ENCODE peak calls at places on chromosomes 2 and 18, in four cellular contexts. C, Z, P and R are unnamed samples.

GRCh38 chr18:61655630-61656029 is 237.2 kb downstream of the RNF152 start:
- DNase-seq in C (no peak), Z (no peak), P (no peak), R (no peak)

GRCh38 chr2:8133331-8133730 is 548.5 kb upstream of the ID2 start:
- DNase-seq in C (no peak), Z (no peak), P (no peak), R (no peak)

GRCh38 chr2:24164416-24164973 is 10.4 kb upstream of the FAM228A start:
- DNase-seq in C (no peak), Z (no peak), P (no peak), R (peak; percentile 80)

GRCh38 chr18:52216686-52217085 is 123.3 kb upstream of the DCC start:
- DNase-seq in C (no peak), Z (no peak), P (no peak), R (no peak)

GRCh38 chr2:32632089-32632488 is 4.2 kb downstream of the TTC27 start:
- DNase-seq in C (peak; percentile 59), Z (no peak), P (no peak), R (no peak)

GRCh38 chr18:32095156-32095555 is 3.5 kb downstream of the RNF138 start:
- DNase-seq in C (no peak), Z (no peak), P (no peak), R (no peak)

GRCh38 chr2:119106301-119106897 is 52.2 kb downstream of the C1QL2 start:
- DNase-seq in C (peak; percentile 27), Z (no peak), P (no peak), R (no peak)

GRCh38 chr18:51385270-51385669 is 187.8 kb upstream of the MEX3C start:
- DNase-seq in C (no peak), Z (no peak), P (no peak), R (no peak)

GRCh38 chr2:160876029-160876428 is 284.2 kb upstream of the TANK start:
- DNase-seq in C (peak; percentile 21), Z (no peak), P (no peak), R (peak; percentile 36)

GRCh38 chr18:44754567-44754966 is 73.9 kb downstream of the SETBP1 start:
- DNase-seq in C (no peak), Z (no peak), P (no peak), R (no peak)

GRCh38 chr2:133991606-133992168 is 262.2 kb upstream of the MGAT5 start:
- DNase-seq in C (no peak), Z (no peak), P (no peak), R (no peak)

GRCh38 chr2:64606495-64607363 is 47.0 kb downstream of the SERTAD2 start:
- DNase-seq in C (peak; percentile 57), Z (peak; percentile 86), P (peak; percentile 73), R (no peak)

GRCh38 chr2:27191107-27191829 is 20.6 kb upstream of the ATRAID start:
- DNase-seq in C (peak; percentile 38), Z (no peak), P (peak; percentile 21), R (peak; percentile 69)

GRCh38 chr2:10135296-10136089 is 13.0 kb downstream of the RRM2 start:
- DNase-seq in C (peak; percentile 57), Z (no peak), P (no peak), R (peak; percentile 50)

GRCh38 chr18:48541026-48541746 is 2.4 kb downstream of the CTIF start:
- DNase-seq in C (peak; percentile 80), Z (peak; percentile 77), P (peak; percentile 66), R (peak; percentile 70)

GRCh38 chr2:178280261-178280852 is 86.0 kb downstream of the OSBPL6 start:
- DNase-seq in C (peak; percentile 41), Z (no peak), P (peak; percentile 39), R (peak; percentile 26)

GRCh38 chr2:188326669-188327301 is 35.1 kb downstream of the GULP1 start:
- DNase-seq in C (no peak), Z (no peak), P (no peak), R (peak; percentile 39)

GRCh38 chr2:162196611-162197010 is 44.6 kb upstream of the GCG start:
- DNase-seq in C (peak; percentile 53), Z (no peak), P (no peak), R (no peak)

GRCh38 chr2:241603686-241604085 is 33.3 kb downstream of the THAP4 start:
- DNase-seq in C (no peak), Z (no peak), P (no peak), R (no peak)

GRCh38 chr2:229387815-229388214 is 116.7 kb upstream of the PID1 start:
- DNase-seq in C (no peak), Z (no peak), P (no peak), R (no peak)

GRCh38 chr2:238135601-238136150 is 2.8 kb upstream of the KLHL30 start:
- DNase-seq in C (no peak), Z (no peak), P (no peak), R (no peak)

GRCh38 chr2:42830922-42831574 is 38.7 kb upstream of the HAAO start:
- DNase-seq in C (no peak), Z (no peak), P (no peak), R (no peak)

GRCh38 chr2:203361922-203362321 is 33.7 kb downstream of the ABI2 start:
- DNase-seq in C (no peak), Z (no peak), P (no peak), R (no peak)

GRCh38 chr18:47969851-47970250 is 39.4 kb upstream of the SMAD2 start:
- DNase-seq in C (peak; percentile 5), Z (no peak), P (no peak), R (no peak)

GRCh38 chr18:11004294-11004693 is 145.1 kb downstream of the PIEZO2 start:
- DNase-seq in C (no peak), Z (no peak), P (no peak), R (no peak)

GRCh38 chr2:212914392-212914791 is 237.0 kb downstream of the IKZF2 start:
- DNase-seq in C (no peak), Z (no peak), P (no peak), R (no peak)

GRCh38 chr18:76697441-76697901 is 124.9 kb upstream of the ZNF236 start:
- DNase-seq in C (no peak), Z (peak; percentile 43), P (no peak), R (no peak)

GRCh38 chr2:177149155-177149503 is 63.5 kb upstream of the HNRNPA3 start:
- DNase-seq in C (no peak), Z (no peak), P (no peak), R (no peak)

GRCh38 chr2:168171069-168171762 is 76.2 kb downstream of the STK39 start:
- DNase-seq in C (no peak), Z (no peak), P (no peak), R (no peak)
- H3K4me1 ChIP-seq in C (peaks cover 16% of the 10 kb centered on the region), Z (peaks cover 35% of the 10 kb centered on the region), P (no peaks in the 10 kb centered on the region), R (no peaks in the 10 kb centered on the region)

DNA sequence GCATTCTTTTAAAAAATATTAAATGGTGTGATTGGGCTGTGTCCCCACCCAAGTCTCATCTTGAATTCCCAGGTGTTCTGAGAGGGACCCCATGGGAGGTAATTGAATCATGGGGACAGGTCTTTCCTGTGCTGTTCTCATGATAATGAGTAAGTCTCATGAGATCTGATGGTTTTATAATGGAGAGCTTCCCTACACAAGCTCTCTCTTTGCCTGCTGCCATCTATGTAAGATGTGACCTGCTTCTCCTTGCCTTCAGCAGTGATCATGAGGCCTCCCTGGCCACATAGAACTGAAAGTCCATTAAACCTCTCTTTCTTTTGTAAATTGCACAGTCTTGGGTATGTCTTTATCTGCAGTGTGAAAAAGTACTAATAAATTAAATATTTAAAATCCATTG is 10.3 kb downstream of the PPM1B start:
- DNase-seq in C (no peak), Z (no peak), P (no peak), R (no peak)
- H3K4me1 ChIP-seq in C (no peaks in the 10 kb centered on the region), Z (peaks cover 21% of the 10 kb centered on the region), P (no peaks in the 10 kb centered on the region), R (no peaks in the 10 kb centered on the region)

GRCh38 chr2:150138587-150138986 is 348.9 kb downstream of the RND3 start:
- DNase-seq in C (no peak), Z (no peak), P (no peak), R (no peak)
- H3K4me1 ChIP-seq in C (peaks cover 45% of the 10 kb centered on the region), Z (no peaks in the 10 kb centered on the region), P (no peaks in the 10 kb centered on the region), R (no peaks in the 10 kb centered on the region)

DNA sequence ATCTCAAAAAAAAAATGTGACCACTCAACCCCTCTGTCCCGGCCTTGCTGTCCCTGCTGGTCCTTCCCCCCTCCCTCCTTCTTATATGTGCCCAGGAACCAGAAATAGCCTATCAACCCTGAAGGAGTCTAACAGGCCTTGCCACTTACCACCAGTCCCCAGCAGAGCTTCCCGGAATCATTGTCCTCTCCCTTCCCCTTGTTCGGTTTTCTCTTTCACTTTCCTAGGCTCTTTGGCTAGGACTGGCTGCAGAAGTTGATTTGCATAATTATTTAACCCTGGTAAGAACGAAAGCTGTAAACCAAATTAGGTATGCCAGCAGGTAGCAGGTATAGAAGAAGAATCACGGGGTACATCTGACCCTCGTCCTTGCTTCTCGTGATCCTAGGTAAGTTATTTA is 72.6 kb upstream of the ZNF532 start:
- DNase-seq in C (no peak), Z (no peak), P (no peak), R (no peak)
- H3K4me1 ChIP-seq in C (peaks cover 20% of the 10 kb centered on the region), Z (peaks cover 27% of the 10 kb centered on the region), P (peaks cover 28% of the 10 kb centered on the region), R (no peaks in the 10 kb centered on the region)

DNA sequence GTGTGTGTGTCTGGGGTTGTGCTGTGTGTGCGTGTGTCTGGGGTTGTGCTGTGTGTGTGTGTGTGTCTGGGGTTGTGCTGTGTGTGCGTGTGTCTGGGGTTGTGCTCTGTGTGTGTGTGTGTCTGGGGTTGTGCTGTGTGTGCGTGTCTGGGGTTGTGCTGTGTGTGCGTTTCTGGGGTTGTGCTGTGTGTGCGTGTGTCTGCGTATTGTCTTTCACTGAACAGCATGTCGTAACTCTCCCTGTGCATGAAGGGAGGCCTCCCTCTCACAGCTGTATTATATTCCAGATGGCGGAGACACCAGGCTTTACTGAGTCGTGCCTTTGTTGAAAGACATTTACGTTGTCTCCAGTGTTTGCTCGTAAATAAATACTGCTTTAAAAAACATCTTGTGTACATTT is 5.9 kb downstream of the ACKR3 start:
- DNase-seq in C (no peak), Z (no peak), P (no peak), R (no peak)
- H3K4me1 ChIP-seq in C (no peaks in the 10 kb centered on the region), Z (peaks cover 81% of the 10 kb centered on the region), P (no peaks in the 10 kb centered on the region), R (no peaks in the 10 kb centered on the region)

DNA sequence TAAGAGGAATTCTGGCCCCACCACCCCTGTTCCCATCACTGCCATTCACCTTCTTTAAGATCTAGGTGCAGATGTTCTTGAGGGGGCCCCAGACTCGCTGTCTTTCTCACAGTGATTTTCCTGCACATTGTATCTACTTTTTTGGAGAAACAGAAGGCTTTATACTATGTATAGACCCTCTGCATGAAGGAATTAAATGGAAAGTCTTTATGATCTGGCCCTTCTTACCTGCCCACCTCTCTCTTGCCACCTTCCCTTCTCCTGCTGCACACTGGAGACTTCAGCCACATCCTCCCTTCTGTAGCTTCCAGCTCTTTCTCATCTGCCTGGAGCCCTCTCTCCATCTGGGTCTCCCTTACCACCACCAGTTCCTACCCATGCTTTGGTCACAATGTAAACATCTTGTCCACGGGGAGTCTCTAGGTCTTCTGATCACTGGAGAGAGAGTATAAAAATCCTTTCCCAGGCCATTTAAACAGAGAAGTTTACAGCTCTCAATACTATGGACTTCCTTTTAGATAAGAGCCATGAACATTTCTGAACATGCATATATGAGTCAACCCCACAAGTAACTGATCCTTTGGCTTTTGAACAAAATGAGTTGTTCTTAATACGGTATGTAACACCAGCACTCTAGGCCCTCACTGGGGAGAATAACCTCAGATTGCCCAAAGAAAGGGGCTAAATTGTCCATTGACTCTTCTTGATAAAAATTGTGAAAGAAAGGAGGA is 5.7 kb downstream of the ARHGAP25 start:
- DNase-seq in C (peak; percentile 49), Z (no peak), P (no peak), R (no peak)
- H3K4me1 ChIP-seq in C (peaks cover 35% of the 10 kb centered on the region), Z (no peaks in the 10 kb centered on the region), P (no peaks in the 10 kb centered on the region), R (no peaks in the 10 kb centered on the region)

GRCh38 chr2:144669196-144669987 is 149.5 kb upstream of the ZEB2 start:
- DNase-seq in C (no peak), Z (no peak), P (no peak), R (no peak)
- H3K4me1 ChIP-seq in C (peaks cover 8% of the 10 kb centered on the region), Z (peaks cover 7% of the 10 kb centered on the region), P (no peaks in the 10 kb centered on the region), R (no peaks in the 10 kb centered on the region)